ENCODE peak calls at places on chromosomes 5 and 9, in five cellular contexts. W is tibial nerve, P is foreskin fibroblast, L is HFF-Myc, C is HEK293T. O is an unnamed sample.

GRCh38 chr5:141866111-141866510 is 12.1 kb downstream of the PCDH1 start:
- DNase-seq in L (no peak), C (no peak), P (no peak), W (no peak), O (no peak)

GRCh38 chr5:79552984-79553383 is 39.0 kb upstream of the HOMER1 start:
- DNase-seq in L (peak), P (peak), W (no peak), C (no peak), O (peak)

GRCh38 chr9:98491778-98492177 is 217.0 kb downstream of the GABBR2 start:
- DNase-seq in L (no peak), C (no peak), W (no peak), P (peak), O (no peak)

GRCh38 chr5:59560553-59560952 is 333.0 kb downstream of the PDE4D start:
- DNase-seq in C (no peak), P (no peak), W (no peak), L (no peak), O (no peak)

GRCh38 chr5:73764586-73764985 is 138.6 kb downstream of the ARHGEF28 start:
- DNase-seq in W (no peak), L (no peak), P (peak), C (no peak), O (no peak)

GRCh38 chr9:36772449-36773370 is 200.0 kb downstream of the MELK start:
- DNase-seq in W (no peak), P (no peak), L (no peak), C (no peak), O (no peak)

GRCh38 chr5:130324953-130325671 is 420.8 kb downstream of the CHSY3 start:
- DNase-seq in W (no peak), C (no peak), P (no peak), L (no peak), O (no peak)

GRCh38 chr9:134475051-134475790 is 149.0 kb downstream of the RXRA start:
- DNase-seq in W (peak), P (peak), L (peak), C (no peak), O (no peak)

GRCh38 chr5:5419291-5420210 is 2.9 kb upstream of the ICE1 start:
- DNase-seq in C (peak), L (peak), W (no peak), P (peak), O (no peak)

GRCh38 chr9:38277601-38278200 is 114.8 kb upstream of the ALDH1B1 start:
- DNase-seq in C (no peak), W (no peak), L (no peak), P (no peak), O (no peak)

GRCh38 chr5:135671052-135671451 is 92.3 kb upstream of the CXCL14 start:
- DNase-seq in P (no peak), W (no peak), C (no peak), L (no peak), O (no peak)

GRCh38 chr5:124741711-124742496 is 4.5 kb downstream of the ZNF608 start:
- DNase-seq in L (peak), C (peak), P (peak), W (no peak), O (no peak)

GRCh38 chr9:130904070-130905044 is 7.7 kb upstream of the QRFP start:
- DNase-seq in L (no peak), P (no peak), W (no peak), C (no peak), O (no peak)

GRCh38 chr5:152623951-152624350 is 218.9 kb upstream of the NMUR2 start:
- DNase-seq in L (no peak), W (no peak), C (no peak), P (no peak), O (no peak)

GRCh38 chr5:169431386-169431785 is 130.4 kb upstream of the SLIT3 start:
- DNase-seq in P (peak), C (no peak), L (no peak), W (no peak), O (no peak)

GRCh38 chr9:72909428-72909827 is 43.4 kb downstream of the ALDH1A1 start:
- DNase-seq in L (no peak), P (no peak), W (no peak), C (no peak), O (no peak)

GRCh38 chr5:179256229-179257189 is 88.8 kb downstream of the ADAMTS2 start:
- DNase-seq in P (no peak), W (no peak), L (no peak), C (no peak), O (no peak)